ENCODE peak calls at places on chromosomes 11 and 22, in eight cellular contexts. One of them, this sample, is unnamed.

GRCh38 chr11:117822031-117822521 is 2.5 kb downstream of the FXYD2 start:
- DNase-seq in ovary: no peak
- DNase-seq in SK-N-SH: peak; percentile 74
- DNase-seq in sigmoid colon: peak; percentile 73
- DNase-seq in stomach: peak; percentile 49
- DNase-seq in A549: no peak
- DNase-seq in K562: peak; percentile 52
- DNase-seq in transverse colon: peak; percentile 49
- DNase-seq in this sample: peak; percentile 21

GRCh38 chr22:29934596-29934995 is 51.6 kb downstream of the MTMR3 start:
- DNase-seq in ovary: no peak
- DNase-seq in SK-N-SH: no peak
- DNase-seq in sigmoid colon: no peak
- DNase-seq in stomach: no peak
- DNase-seq in A549: no peak
- DNase-seq in K562: no peak
- DNase-seq in transverse colon: no peak
- DNase-seq in this sample: no peak

GRCh38 chr11:10930224-10930960 is 72.5 kb upstream of the ZBED5 start:
- DNase-seq in ovary: peak; percentile 36
- DNase-seq in SK-N-SH: no peak
- DNase-seq in sigmoid colon: no peak
- DNase-seq in stomach: no peak
- DNase-seq in A549: no peak
- DNase-seq in K562: no peak
- DNase-seq in transverse colon: peak; percentile 27
- DNase-seq in this sample: no peak

GRCh38 chr11:23211221-23211620 is 350.9 kb upstream of the CCDC179 start:
- DNase-seq in ovary: no peak
- DNase-seq in SK-N-SH: no peak
- DNase-seq in sigmoid colon: no peak
- DNase-seq in stomach: no peak
- DNase-seq in A549: no peak
- DNase-seq in K562: no peak
- DNase-seq in transverse colon: no peak
- DNase-seq in this sample: no peak

GRCh38 chr22:44428941-44429615 is 69.0 kb downstream of the RTL6 start:
- DNase-seq in ovary: no peak
- DNase-seq in SK-N-SH: no peak
- DNase-seq in sigmoid colon: peak; percentile 56
- DNase-seq in stomach: no peak
- DNase-seq in A549: no peak
- DNase-seq in K562: no peak
- DNase-seq in transverse colon: no peak
- DNase-seq in this sample: no peak

GRCh38 chr22:44460287-44461082 is 37.5 kb downstream of the RTL6 start:
- DNase-seq in ovary: no peak
- DNase-seq in SK-N-SH: no peak
- DNase-seq in sigmoid colon: no peak
- DNase-seq in stomach: peak; percentile 9
- DNase-seq in A549: no peak
- DNase-seq in K562: no peak
- DNase-seq in transverse colon: no peak
- DNase-seq in this sample: no peak

GRCh38 chr22:42788021-42788420 is 67.4 kb upstream of the A4GALT start:
- DNase-seq in ovary: no peak
- DNase-seq in SK-N-SH: no peak
- DNase-seq in sigmoid colon: no peak
- DNase-seq in stomach: no peak
- DNase-seq in A549: no peak
- DNase-seq in K562: no peak
- DNase-seq in transverse colon: no peak
- DNase-seq in this sample: no peak

GRCh38 chr22:20021196-20022181 is 579 bp downstream of the TANGO2 start:
- DNase-seq in ovary: no peak
- DNase-seq in SK-N-SH: peak; percentile 75
- DNase-seq in sigmoid colon: peak; percentile 80
- DNase-seq in stomach: peak; percentile 85
- DNase-seq in A549: no peak
- DNase-seq in K562: peak; percentile 92
- DNase-seq in transverse colon: peak; percentile 42
- DNase-seq in this sample: peak; percentile 50

GRCh38 chr22:31566484-31566883 is 70.1 kb downstream of the SFI1 start:
- DNase-seq in ovary: no peak
- DNase-seq in SK-N-SH: no peak
- DNase-seq in sigmoid colon: no peak
- DNase-seq in stomach: no peak
- DNase-seq in A549: no peak
- DNase-seq in K562: no peak
- DNase-seq in transverse colon: no peak
- DNase-seq in this sample: no peak

GRCh38 chr11:34745209-34745608 is 124.3 kb downstream of the EHF start:
- DNase-seq in ovary: no peak
- DNase-seq in SK-N-SH: no peak
- DNase-seq in sigmoid colon: no peak
- DNase-seq in stomach: peak; percentile 31
- DNase-seq in A549: no peak
- DNase-seq in K562: no peak
- DNase-seq in transverse colon: no peak
- DNase-seq in this sample: no peak

GRCh38 chr11:5200582-5200981 is at the start of gene OR51V1:
- DNase-seq in ovary: no peak
- DNase-seq in SK-N-SH: no peak
- DNase-seq in sigmoid colon: no peak
- DNase-seq in stomach: no peak
- DNase-seq in A549: no peak
- DNase-seq in K562: no peak
- DNase-seq in transverse colon: no peak
- DNase-seq in this sample: no peak

GRCh38 chr11:5203366-5203765 is 2.9 kb upstream of the OR51V1 start:
- DNase-seq in ovary: no peak
- DNase-seq in SK-N-SH: no peak
- DNase-seq in sigmoid colon: no peak
- DNase-seq in stomach: no peak
- DNase-seq in A549: no peak
- DNase-seq in K562: no peak
- DNase-seq in transverse colon: no peak
- DNase-seq in this sample: no peak

GRCh38 chr11:5210376-5210885 is 9.9 kb upstream of the OR51V1 start:
- DNase-seq in ovary: no peak
- DNase-seq in SK-N-SH: no peak
- DNase-seq in sigmoid colon: no peak
- DNase-seq in stomach: no peak
- DNase-seq in A549: no peak
- DNase-seq in K562: no peak
- DNase-seq in transverse colon: no peak
- DNase-seq in this sample: no peak

DNA sequence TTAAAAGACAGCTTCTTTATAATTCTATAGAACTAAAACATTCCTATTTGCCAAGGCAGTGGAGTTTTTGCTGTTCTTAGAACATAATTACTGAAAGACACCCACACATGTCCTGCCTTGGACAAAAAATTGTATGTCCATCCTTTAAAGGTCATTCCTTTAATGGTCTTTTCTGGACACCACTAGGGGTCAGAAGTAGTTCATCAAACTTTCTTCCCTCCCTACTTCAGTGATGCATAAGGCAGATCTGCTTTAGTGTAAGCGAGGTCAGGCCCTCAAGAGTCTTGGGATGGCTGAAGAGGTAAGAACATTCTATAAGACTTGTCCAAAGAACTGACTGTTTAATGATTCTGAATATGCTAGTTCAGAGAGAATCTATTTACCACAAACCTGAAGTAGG is 4.3 kb upstream of the OR51V1 start:
- DNase-seq in ovary: no peak
- DNase-seq in SK-N-SH: peak; percentile 10
- DNase-seq in sigmoid colon: no peak
- DNase-seq in stomach: no peak
- DNase-seq in A549: peak; percentile 80
- DNase-seq in K562: peak; percentile 86
- DNase-seq in transverse colon: no peak
- DNase-seq in this sample: no peak
- TF ChIP-seq CTCF in ovary: no peak
- TF ChIP-seq CTCF in SK-N-SH: peak; percentile 71
- TF ChIP-seq CTCF in sigmoid colon: no peak
- TF ChIP-seq CTCF in stomach: peak; percentile 11
- TF ChIP-seq CTCF in A549: peak; percentile 79
- TF ChIP-seq CTCF in K562: peak; percentile 79
- TF ChIP-seq CTCF in transverse colon: no peak
- TF ChIP-seq CTCF in this sample: peak; percentile 16

GRCh38 chr11:96143016-96143670 is 199.9 kb downstream of the MAML2 start:
- DNase-seq in ovary: no peak
- DNase-seq in SK-N-SH: no peak
- DNase-seq in sigmoid colon: no peak
- DNase-seq in stomach: no peak
- DNase-seq in A549: no peak
- DNase-seq in K562: no peak
- DNase-seq in transverse colon: no peak
- DNase-seq in this sample: no peak
- H3K4me3 ChIP-seq in ovary: no peak overlapping the region
- H3K4me3 ChIP-seq in SK-N-SH: no peak overlapping the region
- H3K4me3 ChIP-seq in sigmoid colon: no peak overlapping the region
- H3K4me3 ChIP-seq in stomach: no peak overlapping the region
- H3K4me3 ChIP-seq in A549: no peak overlapping the region
- H3K4me3 ChIP-seq in K562: no peak overlapping the region
- H3K4me3 ChIP-seq in transverse colon: no peak overlapping the region
- H3K4me3 ChIP-seq in this sample: no peak overlapping the region

GRCh38 chr11:58068640-58069039 is 37.9 kb downstream of the OR6Q1 start:
- DNase-seq in ovary: no peak
- DNase-seq in SK-N-SH: no peak
- DNase-seq in sigmoid colon: no peak
- DNase-seq in stomach: no peak
- DNase-seq in A549: no peak
- DNase-seq in K562: peak; percentile 18
- DNase-seq in transverse colon: no peak
- DNase-seq in this sample: no peak
- TF ChIP-seq EP300 in ovary: no peak
- TF ChIP-seq EP300 in SK-N-SH: no peak
- TF ChIP-seq EP300 in sigmoid colon: no peak
- TF ChIP-seq EP300 in stomach: no peak
- TF ChIP-seq EP300 in A549: no peak
- TF ChIP-seq EP300 in K562: no peak
- TF ChIP-seq EP300 in transverse colon: no peak
- TF ChIP-seq EP300 in this sample: no peak

DNA sequence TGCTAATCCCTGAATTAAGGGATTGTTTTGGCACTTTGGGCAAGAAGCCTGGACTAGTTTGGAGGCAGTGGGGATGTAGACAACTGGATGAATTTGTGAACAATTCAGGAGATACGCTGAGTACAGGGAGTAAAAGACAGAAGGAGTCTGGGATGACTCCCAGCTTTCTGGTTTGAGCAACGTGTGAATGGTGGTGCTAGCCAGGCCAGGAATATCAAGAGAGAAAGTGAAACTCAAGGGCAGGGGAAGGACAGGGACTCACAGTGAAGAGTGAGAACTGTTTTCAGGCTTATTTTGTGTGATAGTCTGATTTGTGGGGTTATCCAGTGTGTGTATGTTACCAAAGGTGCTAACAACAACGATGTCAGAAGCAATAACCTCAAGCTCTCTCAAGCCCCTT is 15.9 kb downstream of the CHRM1 start:
- DNase-seq in ovary: no peak
- DNase-seq in SK-N-SH: no peak
- DNase-seq in sigmoid colon: no peak
- DNase-seq in stomach: no peak
- DNase-seq in A549: no peak
- DNase-seq in K562: no peak
- DNase-seq in transverse colon: no peak
- DNase-seq in this sample: no peak
- TF ChIP-seq CTCF in ovary: no peak
- TF ChIP-seq CTCF in SK-N-SH: no peak
- TF ChIP-seq CTCF in sigmoid colon: no peak
- TF ChIP-seq CTCF in stomach: no peak
- TF ChIP-seq CTCF in A549: no peak
- TF ChIP-seq CTCF in K562: no peak
- TF ChIP-seq CTCF in transverse colon: no peak
- TF ChIP-seq CTCF in this sample: no peak

GRCh38 chr11:124896071-124896750 is 1.5 kb downstream of the ROBO4 start:
- DNase-seq in ovary: no peak
- DNase-seq in SK-N-SH: peak; percentile 8
- DNase-seq in sigmoid colon: peak; percentile 59
- DNase-seq in stomach: no peak
- DNase-seq in A549: no peak
- DNase-seq in K562: no peak
- DNase-seq in transverse colon: no peak
- DNase-seq in this sample: peak; percentile 3

GRCh38 chr11:124898711-124899110 is 1.0 kb upstream of the ROBO4 start:
- DNase-seq in ovary: peak; percentile 89
- DNase-seq in SK-N-SH: peak; percentile 20
- DNase-seq in sigmoid colon: peak; percentile 67
- DNase-seq in stomach: no peak
- DNase-seq in A549: no peak
- DNase-seq in K562: no peak
- DNase-seq in transverse colon: no peak
- DNase-seq in this sample: no peak

GRCh38 chr11:124897681-124898680 is at the start of gene ROBO4:
- DNase-seq in ovary: no peak
- DNase-seq in SK-N-SH: peak; percentile 15
- DNase-seq in sigmoid colon: peak; percentile 70
- DNase-seq in stomach: no peak
- DNase-seq in A549: no peak
- DNase-seq in K562: no peak
- DNase-seq in transverse colon: no peak
- DNase-seq in this sample: peak; percentile 34

GRCh38 chr11:124895471-124895971 is 2.1 kb downstream of the ROBO4 start:
- DNase-seq in ovary: no peak
- DNase-seq in SK-N-SH: peak; percentile 6
- DNase-seq in sigmoid colon: peak; percentile 58
- DNase-seq in stomach: no peak
- DNase-seq in A549: no peak
- DNase-seq in K562: no peak
- DNase-seq in transverse colon: no peak
- DNase-seq in this sample: no peak

DNA sequence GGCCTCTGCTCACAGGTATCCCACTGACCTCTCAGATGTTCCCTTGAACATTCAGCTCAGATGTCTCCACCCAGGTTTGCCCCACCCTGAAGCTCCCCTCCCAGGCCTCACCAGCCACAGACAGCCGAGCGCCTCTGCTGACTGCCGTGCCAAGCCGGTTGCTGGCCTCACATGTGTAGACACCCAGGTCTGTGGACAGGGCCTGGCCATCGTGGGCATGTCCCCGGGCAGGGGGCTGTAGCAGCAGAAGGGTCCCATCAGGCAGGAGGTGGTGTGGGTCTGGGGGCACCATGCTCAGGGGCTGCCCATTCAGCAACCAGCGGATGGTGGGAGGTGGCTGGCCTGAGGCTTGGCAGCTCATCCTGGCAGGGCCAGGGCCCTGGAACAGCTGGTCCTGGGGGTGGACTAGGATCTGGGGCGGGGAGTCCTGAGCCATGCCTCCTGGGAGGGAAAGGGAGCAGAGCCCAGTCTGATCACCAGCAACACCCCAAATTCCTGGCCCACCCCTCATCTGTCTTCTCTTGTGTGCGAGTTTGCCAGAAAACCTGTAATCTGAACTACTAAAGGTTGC is 759 bp downstream of the ROBO4 start:
- DNase-seq in ovary: no peak
- DNase-seq in SK-N-SH: peak; percentile 12
- DNase-seq in sigmoid colon: peak; percentile 67
- DNase-seq in stomach: no peak
- DNase-seq in A549: no peak
- DNase-seq in K562: no peak
- DNase-seq in transverse colon: no peak
- DNase-seq in this sample: no peak
- H3K4me3 ChIP-seq in ovary: no peak overlapping the region
- H3K4me3 ChIP-seq in SK-N-SH: no peak overlapping the region
- H3K4me3 ChIP-seq in sigmoid colon: no peak overlapping the region
- H3K4me3 ChIP-seq in stomach: peak overlapping the region; percentile 16
- H3K4me3 ChIP-seq in A549: no peak overlapping the region
- H3K4me3 ChIP-seq in K562: no peak overlapping the region
- H3K4me3 ChIP-seq in transverse colon: no peak overlapping the region
- H3K4me3 ChIP-seq in this sample: peak overlapping the region; percentile 1

This sample was measured in tibial nerve.